ENCODE peak calls at places on chromosomes 6 and 20, in nine cellular contexts. T is smooth muscle cell of the brain vasculature; I is NCI-H1694; L is hepatic stellate cell; Z is uterus; O is sciatic nerve; W is osteoblast; P is stimulated activated CD8-positive, alpha-beta memory T cell treated with anti-CD3 and anti-CD28 coated beads, Interleukin-4, amount 100 ng/mL, for 1 hour; D is upper lobe of right lung. C is an unnamed sample.

GRCh38 chr20:18613553-18613952 is 25.7 kb downstream of the DTD1 start:
- DNase-seq in P (no peak), Z (no peak), I (no peak), W (no peak), O (no peak), L (no peak), T (no peak), D (no peak), C (no peak)

GRCh38 chr6:26122402-26122792 is 35.2 kb downstream of the HFE start:
- DNase-seq in Z (no peak), T (no peak), P (no peak), I (no peak), L (no peak), D (no peak), W (no peak), O (no peak), C (peak)

GRCh38 chr6:83432626-83433025 is 1.8 kb upstream of the ME1 start:
- DNase-seq in W (no peak), Z (no peak), L (no peak), O (no peak), I (no peak), D (no peak), P (no peak), T (no peak), C (no peak)

GRCh38 chr6:165506657-165507056 is 156.4 kb downstream of the PDE10A start:
- DNase-seq in W (no peak), P (no peak), O (no peak), Z (no peak), D (no peak), I (no peak), L (no peak), T (no peak), C (no peak)

GRCh38 chr6:167270499-167271307 is 20.4 kb upstream of the UNC93A start:
- DNase-seq in L (no peak), O (no peak), T (no peak), W (no peak), D (no peak), Z (no peak), I (no peak), P (no peak), C (no peak)

GRCh38 chr6:18431581-18431980 is 44.4 kb downstream of the RNF144B start:
- DNase-seq in Z (no peak), P (no peak), W (no peak), I (no peak), L (no peak), T (no peak), D (no peak), O (no peak), C (no peak)

GRCh38 chr20:50992733-50993457 is 30.0 kb downstream of the KCNG1 start:
- DNase-seq in W (peak), D (no peak), L (peak), Z (no peak), I (peak), P (no peak), T (no peak), O (no peak), C (no peak)

GRCh38 chr6:12113190-12113578 is 101.1 kb downstream of the HIVEP1 start:
- DNase-seq in O (no peak), W (peak), Z (no peak), P (no peak), T (peak), I (no peak), L (peak), D (no peak), C (no peak)

GRCh38 chr6:17580518-17581048 is 19.5 kb upstream of the FAM8A1 start:
- DNase-seq in Z (peak), L (no peak), W (peak), I (no peak), O (no peak), D (peak), P (no peak), T (no peak), C (no peak)

GRCh38 chr6:12298017-12298958 is 8.1 kb downstream of the EDN1 start:
- DNase-seq in D (no peak), W (peak), P (no peak), Z (no peak), T (no peak), O (no peak), I (no peak), L (no peak), C (no peak)

GRCh38 chr6:106796754-106797153 is 167.4 kb downstream of the QRSL1 start:
- DNase-seq in T (no peak), D (no peak), P (no peak), L (no peak), W (no peak), I (no peak), Z (no peak), O (no peak), C (no peak)

GRCh38 chr20:48703107-48703506 is 124.7 kb downstream of the PREX1 start:
- DNase-seq in L (no peak), I (peak), T (no peak), Z (no peak), D (peak), W (no peak), O (no peak), P (no peak), C (no peak)

GRCh38 chr6:112253842-112254816 is at the start of gene LAMA4:
- DNase-seq in O (peak), L (peak), P (no peak), D (peak), W (peak), Z (peak), I (no peak), T (no peak), C (peak)

GRCh38 chr6:112163295-112164257 is 76.2 kb downstream of the FAM229B start:
- DNase-seq in W (peak), O (peak), I (peak), D (peak), P (peak), T (no peak), L (peak), Z (peak), C (no peak)

GRCh38 chr6:52718535-52718934 is 44.7 kb downstream of the GSTA2 start:
- DNase-seq in P (no peak), L (no peak), W (peak), O (no peak), T (no peak), D (no peak), I (no peak), Z (no peak), C (no peak)

GRCh38 chr6:137829641-137830083 is 37.4 kb upstream of the TNFAIP3 start:
- DNase-seq in P (no peak), I (no peak), T (no peak), W (no peak), Z (no peak), D (no peak), O (no peak), L (no peak), C (no peak)

GRCh38 chr6:149884215-149884614 is 13.7 kb downstream of the RAET1E start:
- DNase-seq in D (peak), L (no peak), O (no peak), Z (peak), W (no peak), P (no peak), I (no peak), T (no peak), C (no peak)

GRCh38 chr6:94464018-94464510 is 1044.7 kb upstream of the EPHA7 start:
- DNase-seq in O (no peak), Z (no peak), T (no peak), D (no peak), I (no peak), P (no peak), W (no peak), L (no peak), C (no peak)

GRCh38 chr6:139422105-139423036 is 47.9 kb upstream of the CITED2 start:
- DNase-seq in O (no peak), T (no peak), I (no peak), D (no peak), P (no peak), W (no peak), Z (no peak), L (no peak), C (no peak)

GRCh38 chr20:44079968-44080560 is 106.9 kb downstream of the JPH2 start:
- DNase-seq in P (no peak), O (peak), T (no peak), D (peak), I (no peak), Z (no peak), W (no peak), L (no peak), C (no peak)

GRCh38 chr6:14876778-14877613 is 368.9 kb upstream of the JARID2 start:
- DNase-seq in I (no peak), Z (no peak), D (no peak), L (peak), O (no peak), W (peak), T (no peak), P (no peak), C (peak)

GRCh38 chr6:155077331-155077730 is 82.2 kb downstream of the TIAM2 start:
- DNase-seq in W (no peak), L (no peak), O (no peak), I (no peak), T (no peak), D (no peak), P (no peak), Z (no peak), C (no peak)

GRCh38 chr6:139490482-139490881 is 116.0 kb upstream of the CITED2 start:
- DNase-seq in Z (no peak), I (no peak), P (no peak), O (no peak), D (no peak), T (no peak), W (no peak), L (no peak), C (no peak)

GRCh38 chr6:122129313-122130025 is 270.0 kb upstream of the HSF2 start:
- DNase-seq in I (no peak), Z (no peak), D (no peak), O (no peak), T (no peak), L (no peak), P (no peak), W (no peak), C (no peak)

GRCh38 chr6:116447052-116447451 is 14.1 kb upstream of the CALHM6 start:
- DNase-seq in O (no peak), D (no peak), Z (no peak), L (no peak), T (no peak), I (no peak), W (no peak), P (no peak), C (no peak)

GRCh38 chr6:144361027-144361426 is 75.9 kb downstream of the UTRN start:
- DNase-seq in O (no peak), D (no peak), L (no peak), T (no peak), W (no peak), Z (no peak), I (no peak), P (no peak), C (no peak)

GRCh38 chr6:154605207-154605877 is 94.9 kb upstream of the CNKSR3 start:
- DNase-seq in I (no peak), Z (no peak), O (no peak), P (no peak), W (no peak), L (no peak), T (no peak), D (no peak), C (no peak)

GRCh38 chr6:106056060-106056737 is 29.9 kb upstream of the PRDM1 start:
- DNase-seq in P (no peak), W (no peak), I (no peak), O (no peak), L (no peak), D (no peak), Z (no peak), T (no peak), C (no peak)

GRCh38 chr20:48096957-48097890 is 311.9 kb upstream of the SULF2 start:
- DNase-seq in L (no peak), T (no peak), W (no peak), Z (no peak), O (no peak), P (no peak), D (peak), I (no peak), C (peak)

GRCh38 chr6:157607317-157608109 is 215.5 kb upstream of the SNX9 start:
- DNase-seq in L (no peak), P (no peak), Z (no peak), W (no peak), I (no peak), T (no peak), O (no peak), D (no peak), C (no peak)

GRCh38 chr6:66662196-66662595 is 955.2 kb upstream of the EYS start:
- DNase-seq in L (no peak), T (peak), D (no peak), P (no peak), I (no peak), O (no peak), Z (no peak), W (no peak), C (no peak)

GRCh38 chr6:137749595-137750215 is 117.4 kb upstream of the TNFAIP3 start:
- DNase-seq in O (no peak), W (peak), T (no peak), D (no peak), P (no peak), Z (no peak), I (no peak), L (no peak), C (no peak)

GRCh38 chr6:12160350-12160749 is 129.8 kb upstream of the EDN1 start:
- DNase-seq in L (no peak), D (no peak), T (peak), W (no peak), Z (no peak), P (no peak), I (no peak), O (no peak), C (no peak)

C was measured in C1 segment of cervical spinal cord.